ENCODE peak calls at places on chromosomes 4 and X, in eight cellular contexts. One of them, this sample, is unnamed.

GRCh38 chr4:26863512-26863911 is 2.9 kb downstream of the STIM2 start:
- DNase-seq in esophagus squamous epithelium: no peak
- DNase-seq in Peyer's patch: no peak
- DNase-seq in thoracic aorta: no peak
- DNase-seq in transverse colon: no peak
- DNase-seq in epithelial cell of prostate: no peak
- DNase-seq in mammary epithelial cell: peak; percentile 34
- DNase-seq in H9: no peak
- DNase-seq in this sample: peak; percentile 28

GRCh38 chr4:182918791-182919302 is 1.7 kb upstream of the DCTD start:
- DNase-seq in epithelial cell of prostate: no peak
- DNase-seq in transverse colon: no peak
- DNase-seq in esophagus squamous epithelium: no peak
- DNase-seq in mammary epithelial cell: peak; percentile 10
- DNase-seq in Peyer's patch: no peak
- DNase-seq in thoracic aorta: no peak
- DNase-seq in H9: no peak
- DNase-seq in this sample: no peak

GRCh38 chr4:61301285-61301684 is 101.2 kb downstream of the ADGRL3 start:
- DNase-seq in thoracic aorta: no peak
- DNase-seq in transverse colon: no peak
- DNase-seq in mammary epithelial cell: no peak
- DNase-seq in Peyer's patch: no peak
- DNase-seq in epithelial cell of prostate: no peak
- DNase-seq in esophagus squamous epithelium: no peak
- DNase-seq in H9: no peak
- DNase-seq in this sample: no peak

GRCh38 chr4:126708716-126709115 is 924.0 kb upstream of the INTU start:
- DNase-seq in Peyer's patch: no peak
- DNase-seq in transverse colon: no peak
- DNase-seq in H9: no peak
- DNase-seq in thoracic aorta: no peak
- DNase-seq in epithelial cell of prostate: peak; percentile 74
- DNase-seq in mammary epithelial cell: peak; percentile 84
- DNase-seq in esophagus squamous epithelium: no peak
- DNase-seq in this sample: no peak

GRCh38 chr4:68948044-68948743 is 3.4 kb downstream of the UGT2A3 start:
- DNase-seq in epithelial cell of prostate: no peak
- DNase-seq in H9: no peak
- DNase-seq in mammary epithelial cell: no peak
- DNase-seq in esophagus squamous epithelium: no peak
- DNase-seq in thoracic aorta: no peak
- DNase-seq in transverse colon: no peak
- DNase-seq in Peyer's patch: peak; percentile 61
- DNase-seq in this sample: no peak

GRCh38 chr4:100417565-100417964 is 100.3 kb downstream of the EMCN start:
- DNase-seq in Peyer's patch: no peak
- DNase-seq in H9: no peak
- DNase-seq in mammary epithelial cell: peak; percentile 35
- DNase-seq in esophagus squamous epithelium: no peak
- DNase-seq in transverse colon: no peak
- DNase-seq in thoracic aorta: no peak
- DNase-seq in epithelial cell of prostate: no peak
- DNase-seq in this sample: no peak

GRCh38 chr4:145043306-145043705 is 54.7 kb downstream of the ANAPC10 start:
- DNase-seq in epithelial cell of prostate: no peak
- DNase-seq in H9: no peak
- DNase-seq in esophagus squamous epithelium: no peak
- DNase-seq in transverse colon: no peak
- DNase-seq in thoracic aorta: no peak
- DNase-seq in mammary epithelial cell: no peak
- DNase-seq in Peyer's patch: no peak
- DNase-seq in this sample: no peak

GRCh38 chr4:6573551-6573950 is 1.4 kb upstream of the MAN2B2 start:
- DNase-seq in transverse colon: no peak
- DNase-seq in esophagus squamous epithelium: no peak
- DNase-seq in Peyer's patch: no peak
- DNase-seq in thoracic aorta: no peak
- DNase-seq in epithelial cell of prostate: no peak
- DNase-seq in mammary epithelial cell: no peak
- DNase-seq in H9: no peak
- DNase-seq in this sample: no peak

GRCh38 chr4:148116264-148116663 is 325.9 kb downstream of the NR3C2 start:
- DNase-seq in epithelial cell of prostate: no peak
- DNase-seq in esophagus squamous epithelium: no peak
- DNase-seq in transverse colon: no peak
- DNase-seq in Peyer's patch: no peak
- DNase-seq in H9: no peak
- DNase-seq in mammary epithelial cell: no peak
- DNase-seq in thoracic aorta: no peak
- DNase-seq in this sample: peak; percentile 5

GRCh38 chr4:152419809-152420208 is 116.1 kb downstream of the FBXW7 start:
- DNase-seq in H9: no peak
- DNase-seq in esophagus squamous epithelium: no peak
- DNase-seq in Peyer's patch: no peak
- DNase-seq in transverse colon: no peak
- DNase-seq in thoracic aorta: no peak
- DNase-seq in mammary epithelial cell: no peak
- DNase-seq in epithelial cell of prostate: no peak
- DNase-seq in this sample: no peak

GRCh38 chrX:69523314-69523713 is 19.2 kb downstream of the NALF2 start:
- DNase-seq in Peyer's patch: no peak
- DNase-seq in epithelial cell of prostate: no peak
- DNase-seq in esophagus squamous epithelium: no peak
- DNase-seq in mammary epithelial cell: no peak
- DNase-seq in thoracic aorta: no peak
- DNase-seq in transverse colon: no peak
- DNase-seq in H9: no peak
- DNase-seq in this sample: no peak

GRCh38 chrX:69524765-69525164 is 20.6 kb downstream of the NALF2 start:
- DNase-seq in transverse colon: no peak
- DNase-seq in Peyer's patch: no peak
- DNase-seq in epithelial cell of prostate: no peak
- DNase-seq in H9: no peak
- DNase-seq in thoracic aorta: no peak
- DNase-seq in esophagus squamous epithelium: no peak
- DNase-seq in mammary epithelial cell: no peak
- DNase-seq in this sample: no peak

DNA sequence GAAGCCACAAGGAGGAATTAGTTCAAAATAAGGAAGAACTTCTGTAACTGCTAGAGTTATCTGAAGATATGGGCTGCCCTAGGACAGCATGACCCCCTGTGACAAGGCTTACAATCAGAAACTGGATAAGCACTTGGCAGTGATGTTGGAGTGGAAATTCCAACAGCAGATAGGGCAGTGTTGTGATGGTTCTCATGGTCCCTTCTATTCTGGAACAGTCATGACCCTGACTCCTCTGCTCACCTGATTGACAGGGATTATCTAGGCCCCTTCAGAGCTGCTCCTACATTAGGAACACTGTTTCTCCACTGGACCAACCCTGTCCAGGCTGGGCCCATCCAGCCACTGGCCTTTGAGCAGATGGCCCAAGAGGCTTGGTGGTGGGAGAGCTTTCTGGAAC is 17.9 kb downstream of the NALF2 start:
- DNase-seq in H9: no peak
- DNase-seq in esophagus squamous epithelium: no peak
- DNase-seq in epithelial cell of prostate: no peak
- DNase-seq in thoracic aorta: no peak
- DNase-seq in transverse colon: no peak
- DNase-seq in Peyer's patch: no peak
- DNase-seq in mammary epithelial cell: no peak
- DNase-seq in this sample: no peak
- H3K27ac ChIP-seq in H9: no peak overlapping the region
- H3K27ac ChIP-seq in esophagus squamous epithelium: no peak overlapping the region
- H3K27ac ChIP-seq in epithelial cell of prostate: no peak overlapping the region
- H3K27ac ChIP-seq in thoracic aorta: no peak overlapping the region
- H3K27ac ChIP-seq in transverse colon: no peak overlapping the region
- H3K27ac ChIP-seq in Peyer's patch: no peak overlapping the region
- H3K27ac ChIP-seq in mammary epithelial cell: no peak overlapping the region
- H3K27ac ChIP-seq in this sample: no peak overlapping the region

DNA sequence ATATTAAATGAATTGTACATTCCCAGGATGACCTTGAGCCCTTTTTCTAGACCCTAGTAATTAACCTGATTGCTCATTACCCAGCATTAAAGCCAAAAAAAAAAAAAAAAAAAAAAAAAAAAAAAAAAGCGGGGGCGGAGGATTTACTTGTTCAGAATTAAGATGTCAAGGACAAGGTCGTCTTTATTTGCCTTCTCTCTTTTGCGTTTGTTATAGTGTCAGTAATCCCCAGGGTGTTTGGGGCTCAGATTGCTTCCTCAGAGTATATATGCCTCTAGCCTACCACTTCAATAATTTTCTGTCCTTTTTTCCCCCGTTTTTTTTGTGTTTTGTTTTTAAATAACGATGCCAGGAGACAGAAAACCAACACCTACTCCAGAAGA is 138.4 kb downstream of the AFF1 start:
- DNase-seq in mammary epithelial cell: no peak
- DNase-seq in Peyer's patch: no peak
- DNase-seq in esophagus squamous epithelium: no peak
- DNase-seq in epithelial cell of prostate: no peak
- DNase-seq in transverse colon: no peak
- DNase-seq in H9: no peak
- DNase-seq in thoracic aorta: no peak
- DNase-seq in this sample: no peak
- H3K27ac ChIP-seq in mammary epithelial cell: peak overlapping the region; percentile 47
- H3K27ac ChIP-seq in Peyer's patch: peak overlapping the region; percentile 21
- H3K27ac ChIP-seq in esophagus squamous epithelium: peak overlapping the region; percentile 24
- H3K27ac ChIP-seq in epithelial cell of prostate: peak overlapping the region; percentile 34
- H3K27ac ChIP-seq in transverse colon: peak overlapping the region; percentile 85
- H3K27ac ChIP-seq in H9: no peak overlapping the region
- H3K27ac ChIP-seq in thoracic aorta: no peak overlapping the region
- H3K27ac ChIP-seq in this sample: no peak overlapping the region

DNA sequence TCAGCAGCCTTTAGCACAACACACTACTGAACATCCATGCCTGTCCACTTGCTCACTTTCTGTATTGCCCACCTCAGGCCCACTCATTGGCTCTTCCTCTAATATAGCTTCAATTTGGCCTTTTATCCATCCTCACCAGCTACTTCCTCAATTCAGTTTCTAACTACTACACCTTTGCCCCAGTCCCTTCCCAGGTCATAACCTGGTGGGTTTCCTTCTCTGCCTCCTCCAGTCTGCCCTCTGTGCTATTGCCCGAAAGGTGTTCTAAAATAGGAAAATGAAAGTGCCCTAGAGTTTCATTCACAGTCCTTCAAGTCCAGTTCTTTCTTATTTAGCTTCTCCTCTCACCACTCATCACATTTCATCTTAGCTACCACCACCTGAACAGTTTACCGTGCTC is 23.1 kb downstream of the MOSPD2 start:
- DNase-seq in transverse colon: no peak
- DNase-seq in esophagus squamous epithelium: no peak
- DNase-seq in Peyer's patch: no peak
- DNase-seq in mammary epithelial cell: no peak
- DNase-seq in thoracic aorta: no peak
- DNase-seq in H9: no peak
- DNase-seq in epithelial cell of prostate: no peak
- DNase-seq in this sample: no peak
- H3K27ac ChIP-seq in transverse colon: no peak overlapping the region
- H3K27ac ChIP-seq in esophagus squamous epithelium: no peak overlapping the region
- H3K27ac ChIP-seq in Peyer's patch: no peak overlapping the region
- H3K27ac ChIP-seq in mammary epithelial cell: no peak overlapping the region
- H3K27ac ChIP-seq in thoracic aorta: no peak overlapping the region
- H3K27ac ChIP-seq in H9: no peak overlapping the region
- H3K27ac ChIP-seq in epithelial cell of prostate: no peak overlapping the region
- H3K27ac ChIP-seq in this sample: no peak overlapping the region

DNA sequence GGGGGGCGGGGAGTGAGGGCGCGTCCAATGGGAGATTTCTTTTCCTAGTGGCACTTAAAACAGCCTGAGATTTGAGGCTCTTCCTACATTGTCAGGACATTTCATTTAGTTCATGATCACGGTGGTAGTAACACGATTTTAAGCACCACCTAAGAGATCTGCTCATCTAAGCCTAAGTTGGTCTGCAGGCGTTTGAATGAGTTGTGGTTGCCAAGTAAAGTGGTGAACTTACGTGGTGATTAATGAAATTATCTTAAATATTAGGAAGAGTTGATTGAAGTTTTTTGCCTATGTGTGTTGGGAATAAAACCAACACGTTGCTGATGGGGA is 1.1 kb downstream of the HTT start:
- DNase-seq in H9: no peak
- DNase-seq in transverse colon: no peak
- DNase-seq in Peyer's patch: no peak
- DNase-seq in mammary epithelial cell: no peak
- DNase-seq in thoracic aorta: no peak
- DNase-seq in epithelial cell of prostate: no peak
- DNase-seq in esophagus squamous epithelium: no peak
- DNase-seq in this sample: no peak
- H3K27ac ChIP-seq in H9: no peak overlapping the region
- H3K27ac ChIP-seq in transverse colon: peak overlapping the region; percentile 98
- H3K27ac ChIP-seq in Peyer's patch: peak overlapping the region; percentile 98
- H3K27ac ChIP-seq in mammary epithelial cell: peak overlapping the region; percentile 76
- H3K27ac ChIP-seq in thoracic aorta: peak overlapping the region; percentile 83
- H3K27ac ChIP-seq in epithelial cell of prostate: peak overlapping the region; percentile 75
- H3K27ac ChIP-seq in esophagus squamous epithelium: peak overlapping the region; percentile 88
- H3K27ac ChIP-seq in this sample: peak overlapping the region; percentile 78

GRCh38 chr4:51884055-51884454 is 41.1 kb downstream of the DCUN1D4 start:
- DNase-seq in thoracic aorta: no peak
- DNase-seq in H9: no peak
- DNase-seq in Peyer's patch: no peak
- DNase-seq in transverse colon: no peak
- DNase-seq in mammary epithelial cell: no peak
- DNase-seq in epithelial cell of prostate: no peak
- DNase-seq in esophagus squamous epithelium: no peak
- DNase-seq in this sample: peak; percentile 29
- H3K27ac ChIP-seq in thoracic aorta: no peak overlapping the region
- H3K27ac ChIP-seq in H9: no peak overlapping the region
- H3K27ac ChIP-seq in Peyer's patch: no peak overlapping the region
- H3K27ac ChIP-seq in transverse colon: no peak overlapping the region
- H3K27ac ChIP-seq in mammary epithelial cell: no peak overlapping the region
- H3K27ac ChIP-seq in epithelial cell of prostate: no peak overlapping the region
- H3K27ac ChIP-seq in esophagus squamous epithelium: no peak overlapping the region
- H3K27ac ChIP-seq in this sample: no peak overlapping the region

DNA sequence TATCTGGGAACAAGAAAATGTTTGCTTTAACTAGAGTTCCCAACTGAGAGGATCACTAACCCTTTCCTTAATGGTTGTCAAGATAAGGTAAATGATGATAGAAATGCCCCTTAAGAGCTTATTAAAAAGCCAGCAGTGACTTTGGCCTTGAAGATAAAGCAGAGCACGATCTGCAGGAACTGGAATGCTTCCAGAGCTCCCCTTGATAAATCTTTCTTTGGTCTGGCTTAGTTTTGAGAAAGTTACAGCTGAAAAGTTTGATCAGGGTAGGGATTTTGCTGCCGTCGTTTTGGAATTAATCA is 64.0 kb downstream of the PTTG2 start:
- DNase-seq in H9: no peak
- DNase-seq in Peyer's patch: no peak
- DNase-seq in thoracic aorta: no peak
- DNase-seq in esophagus squamous epithelium: no peak
- DNase-seq in transverse colon: no peak
- DNase-seq in epithelial cell of prostate: no peak
- DNase-seq in mammary epithelial cell: no peak
- DNase-seq in this sample: no peak
- H3K27ac ChIP-seq in H9: no peak overlapping the region
- H3K27ac ChIP-seq in Peyer's patch: no peak overlapping the region
- H3K27ac ChIP-seq in thoracic aorta: no peak overlapping the region
- H3K27ac ChIP-seq in esophagus squamous epithelium: no peak overlapping the region
- H3K27ac ChIP-seq in transverse colon: peak overlapping the region; percentile 73
- H3K27ac ChIP-seq in epithelial cell of prostate: no peak overlapping the region
- H3K27ac ChIP-seq in mammary epithelial cell: no peak overlapping the region
- H3K27ac ChIP-seq in this sample: no peak overlapping the region

This sample was measured in endothelial cell of umbilical vein.